ENCODE peak calls at places on chromosomes 5 and 9, in nine cellular contexts. V, T, R, E, Y, A, W, H and X are unnamed samples.

GRCh38 chr9:95217936-95218335 is 99.6 kb downstream of the FANCC start:
- DNase-seq in V (no peak), T (no peak), R (no peak), E (no peak), Y (no peak), A (no peak), W (no peak), H (no peak), X (no peak)

GRCh38 chr9:15570769-15571168 is 17.9 kb downstream of the CCDC171 start:
- DNase-seq in V (no peak), T (no peak), R (no peak), E (no peak), Y (no peak), A (no peak), W (no peak), H (no peak), X (no peak)

GRCh38 chr9:100465270-100465669 is 7.7 kb upstream of the TMEFF1 start:
- DNase-seq in V (no peak), T (no peak), R (no peak), E (no peak), Y (no peak), A (no peak), W (no peak), H (no peak), X (no peak)

GRCh38 chr9:120730661-120731514 is 16.6 kb upstream of the MEGF9 start:
- DNase-seq in V (peak; percentile 73), T (peak; percentile 97), R (peak; percentile 99), E (peak; percentile 96), Y (no peak), A (no peak), W (peak; percentile 82), H (no peak), X (no peak)

GRCh38 chr9:131407717-131408195 is 13.9 kb downstream of the PRRC2B start:
- DNase-seq in V (no peak), T (no peak), R (no peak), E (peak; percentile 92), Y (no peak), A (no peak), W (peak; percentile 60), H (peak; percentile 58), X (peak; percentile 36)

GRCh38 chr9:121567142-121568100 is 67.8 kb upstream of the GGTA1 start:
- DNase-seq in V (no peak), T (no peak), R (no peak), E (peak; percentile 52), Y (no peak), A (no peak), W (no peak), H (peak; percentile 41), X (no peak)

GRCh38 chr5:126274396-126274795 is 148.8 kb upstream of the GRAMD2B start:
- DNase-seq in V (no peak), T (no peak), R (no peak), E (no peak), Y (no peak), A (no peak), W (no peak), H (no peak), X (no peak)

GRCh38 chr9:19154135-19154612 is 26.9 kb upstream of the PLIN2 start:
- DNase-seq in V (peak; percentile 90), T (no peak), R (peak; percentile 87), E (no peak), Y (no peak), A (peak; percentile 83), W (no peak), H (peak; percentile 85), X (no peak)

GRCh38 chr9:134025606-134026541 is 593 bp downstream of the BRD3OS start:
- DNase-seq in V (peak; percentile 77), T (no peak), R (peak; percentile 26), E (peak; percentile 85), Y (no peak), A (peak; percentile 38), W (peak; percentile 63), H (peak; percentile 46), X (peak; percentile 44)

GRCh38 chr5:149757186-149757950 is 27.3 kb downstream of the PPARGC1B start:
- DNase-seq in V (no peak), T (no peak), R (no peak), E (no peak), Y (no peak), A (no peak), W (no peak), H (no peak), X (no peak)

GRCh38 chr5:139344177-139344576 is 2.5 kb downstream of the PAIP2 start:
- DNase-seq in V (no peak), T (no peak), R (no peak), E (peak; percentile 10), Y (no peak), A (no peak), W (no peak), H (no peak), X (no peak)

GRCh38 chr5:110734101-110734500 is 4.7 kb upstream of the SLC25A46 start:
- DNase-seq in V (no peak), T (no peak), R (no peak), E (no peak), Y (no peak), A (no peak), W (no peak), H (no peak), X (no peak)

GRCh38 chr9:120360046-120360445 is 219.9 kb downstream of the CDK5RAP2 start:
- DNase-seq in V (no peak), T (no peak), R (no peak), E (no peak), Y (no peak), A (no peak), W (no peak), H (no peak), X (no peak)

GRCh38 chr5:109485030-109485429 is 75.3 kb upstream of the PJA2 start:
- DNase-seq in V (peak; percentile 75), T (no peak), R (peak; percentile 12), E (no peak), Y (peak; percentile 33), A (no peak), W (peak; percentile 71), H (peak; percentile 31), X (no peak)

GRCh38 chr5:98827161-98827560 is 53.7 kb downstream of the RGMB start:
- DNase-seq in V (peak; percentile 39), T (no peak), R (peak; percentile 27), E (no peak), Y (no peak), A (no peak), W (no peak), H (no peak), X (no peak)

GRCh38 chr9:35792826-35793225 is 1.4 kb downstream of the NPR2 start:
- DNase-seq in V (no peak), T (no peak), R (no peak), E (no peak), Y (no peak), A (no peak), W (no peak), H (no peak), X (no peak)

GRCh38 chr5:168219515-168220410 is 71.7 kb upstream of the WWC1 start:
- DNase-seq in V (peak; percentile 78), T (peak; percentile 38), R (peak; percentile 56), E (peak; percentile 88), Y (no peak), A (peak; percentile 45), W (no peak), H (peak; percentile 42), X (no peak)

GRCh38 chr9:134386951-134387831 is 60.9 kb downstream of the RXRA start:
- DNase-seq in V (no peak), T (no peak), R (no peak), E (no peak), Y (no peak), A (no peak), W (no peak), H (peak; percentile 68), X (no peak)

GRCh38 chr5:50711280-50711679 is 44.8 kb downstream of the PARP8 start:
- DNase-seq in V (peak; percentile 9), T (no peak), R (no peak), E (no peak), Y (no peak), A (no peak), W (no peak), H (no peak), X (peak; percentile 21)

GRCh38 chr5:12965804-12966203 is 978.7 kb downstream of the DNAH5 start:
- DNase-seq in V (no peak), T (no peak), R (no peak), E (no peak), Y (no peak), A (no peak), W (no peak), H (no peak), X (no peak)

GRCh38 chr9:121026768-121027167 is 23.3 kb downstream of the C5 start:
- DNase-seq in V (no peak), T (no peak), R (no peak), E (no peak), Y (no peak), A (no peak), W (no peak), H (no peak), X (no peak)

GRCh38 chr5:54281933-54282332 is 28.4 kb downstream of the ARL15 start:
- DNase-seq in V (no peak), T (no peak), R (no peak), E (no peak), Y (no peak), A (no peak), W (no peak), H (no peak), X (no peak)

GRCh38 chr9:135659252-135659651 is 3.9 kb upstream of the LCN9 start:
- DNase-seq in V (no peak), T (no peak), R (no peak), E (no peak), Y (no peak), A (no peak), W (no peak), H (no peak), X (no peak)
- TF ChIP-seq CTCF in V (no peak), T (no peak), R (no peak), E (no peak), Y (no peak), A (no peak), W (no peak), H (no peak), X (no peak)

DNA sequence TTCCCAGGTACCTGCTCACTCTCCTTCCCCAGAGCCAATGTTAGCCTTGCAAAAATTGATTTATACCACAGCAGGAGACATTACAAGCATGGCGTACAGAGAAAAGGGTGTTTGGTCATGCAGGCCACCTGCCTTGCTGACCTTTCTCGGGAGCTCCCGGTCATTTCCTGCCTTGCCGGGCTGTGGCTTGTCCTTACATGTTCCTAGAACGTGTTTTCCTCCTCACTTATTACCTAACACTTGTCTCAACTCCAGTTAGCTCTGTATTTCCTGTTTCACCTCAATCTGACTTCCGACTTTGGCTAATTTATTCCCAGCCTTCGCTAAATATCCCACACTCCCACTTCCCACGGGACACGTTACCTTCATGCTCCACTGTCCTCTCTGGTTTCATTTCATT is 282.5 kb downstream of the ICE1 start:
- DNase-seq in V (no peak), T (no peak), R (no peak), E (no peak), Y (no peak), A (no peak), W (no peak), H (no peak), X (no peak)
- H3K27me3 ChIP-seq in V (no peaks in the 10 kb centered on the region), T (no peaks in the 10 kb centered on the region), R (no peaks in the 10 kb centered on the region), E (no peaks in the 10 kb centered on the region), Y (no peaks in the 10 kb centered on the region), A (no peaks in the 10 kb centered on the region), W (no peaks in the 10 kb centered on the region), H (no peaks in the 10 kb centered on the region), X (peaks cover 5% of the 10 kb centered on the region)

GRCh38 chr5:177359451-177359851 is 1.7 kb downstream of the RGS14 start:
- DNase-seq in V (no peak), T (no peak), R (no peak), E (no peak), Y (no peak), A (no peak), W (no peak), H (no peak), X (no peak)
- TF ChIP-seq CTCF in V (no peak), T (no peak), R (no peak), E (no peak), Y (no peak), A (no peak), W (no peak), H (no peak), X (no peak)

GRCh38 chr5:135489466-135490244 is 37.5 kb upstream of the TIFAB start:
- DNase-seq in V (no peak), T (no peak), R (no peak), E (peak; percentile 73), Y (no peak), A (no peak), W (no peak), H (no peak), X (no peak)
- H3K27me3 ChIP-seq in V (peaks cover 88% of the 10 kb centered on the region), T (peaks cover 55% of the 10 kb centered on the region), R (peaks cover 36% of the 10 kb centered on the region), E (peaks cover 100% of the 10 kb centered on the region), Y (no peaks in the 10 kb centered on the region), A (no peaks in the 10 kb centered on the region), W (peaks cover 71% of the 10 kb centered on the region), H (no peaks in the 10 kb centered on the region), X (peaks cover 73% of the 10 kb centered on the region)